ENCODE peak calls at places on chromosomes 12 and 14, in eight cellular contexts. H is transverse colon, Y is SK-N-MC, R is stomach, T is endothelial cell of umbilical vein, F is GM12891, U is GM12892, Q is HL-60. S is an unnamed sample.
A peak's percentile ranks its signal among the peaks of the same experiment; 100 is the strongest.

GRCh38 chr12:1853716-1854115 is 33.4 kb downstream of the LRTM2 start:
- DNase-seq in F (no peak), H (no peak), Q (no peak), Y (no peak), U (no peak), R (no peak), T (no peak), S (no peak)

GRCh38 chr12:64081020-64081419 is 141.1 kb downstream of the KICS2 start:
- DNase-seq in Y (no peak), T (no peak), H (no peak), R (no peak), F (no peak), U (no peak), Q (no peak), S (no peak)

GRCh38 chr12:124322271-124322998 is 27.5 kb downstream of the RFLNA start:
- DNase-seq in U (no peak), Q (no peak), H (no peak), R (no peak), Y (no peak), F (no peak), T (no peak), S (no peak)

GRCh38 chr12:117311-117710 is 50.7 kb downstream of the IQSEC3 start:
- DNase-seq in Y (no peak), T (no peak), U (no peak), Q (no peak), R (no peak), H (no peak), F (no peak), S (no peak)

GRCh38 chr12:52879394-52880351 is 25.2 kb downstream of the KRT8 start:
- DNase-seq in H (peak; percentile 85), U (peak; percentile 53), Y (no peak), F (peak; percentile 73), R (peak; percentile 82), T (peak; percentile 83), Q (peak; percentile 49), S (peak; percentile 84)

GRCh38 chr12:108833355-108833733 is 24.0 kb downstream of the SSH1 start:
- DNase-seq in R (no peak), Y (no peak), F (no peak), H (no peak), U (no peak), Q (no peak), T (peak; percentile 81), S (no peak)

GRCh38 chr12:42125372-42125767 is 19.3 kb downstream of the GXYLT1 start:
- DNase-seq in Q (no peak), F (no peak), R (no peak), T (no peak), U (no peak), Y (no peak), H (no peak), S (no peak)

GRCh38 chr12:18825138-18825537 is 87.2 kb downstream of the CAPZA3 start:
- DNase-seq in U (no peak), Y (no peak), T (no peak), H (no peak), F (no peak), R (no peak), Q (no peak), S (no peak)

GRCh38 chr12:45350861-45351260 is 135.0 kb downstream of the ANO6 start:
- DNase-seq in U (no peak), Q (no peak), T (no peak), Y (no peak), R (no peak), H (no peak), F (no peak), S (no peak)

GRCh38 chr14:57845802-57846531 is 19.9 kb downstream of the SLC35F4 start:
- DNase-seq in H (no peak), F (no peak), U (no peak), T (no peak), Y (no peak), R (no peak), Q (no peak), S (no peak)

GRCh38 chr12:1808036-1808797 is 12.1 kb upstream of the LRTM2 start:
- DNase-seq in U (no peak), Q (no peak), R (no peak), F (no peak), H (no peak), Y (no peak), T (no peak), S (no peak)

GRCh38 chr12:24482882-24483604 is 465.9 kb downstream of the BCAT1 start:
- DNase-seq in R (no peak), U (no peak), T (no peak), Y (no peak), Q (no peak), F (no peak), H (no peak), S (no peak)

GRCh38 chr14:61280092-61280525 is 1.0 kb downstream of the TMEM30B start:
- DNase-seq in Y (no peak), F (no peak), U (no peak), H (peak; percentile 30), T (no peak), R (peak; percentile 45), Q (no peak), S (no peak)
- TF ChIP-seq POLR2AphosphoS5 in Y (no peak), F (no peak), U (no peak), H (no peak), T (no peak), R (no peak), Q (no peak), S (no peak)

GRCh38 chr12:104258476-104259067 is 43.0 kb downstream of the TXNRD1 start:
- DNase-seq in T (no peak), U (no peak), Q (no peak), H (no peak), R (no peak), Y (no peak), F (no peak), S (no peak)
- TF ChIP-seq POLR2AphosphoS5 in T (no peak), U (no peak), Q (no peak), H (no peak), R (no peak), Y (no peak), F (no peak), S (no peak)

GRCh38 chr12:11649413-11650278 is at the start of gene ETV6:
- DNase-seq in F (peak; percentile 56), R (peak; percentile 73), Q (no peak), T (peak; percentile 82), U (peak; percentile 63), Y (peak; percentile 81), H (peak; percentile 81), S (no peak)

GRCh38 chr12:11650697-11651281 is 1.3 kb downstream of the ETV6 start:
- DNase-seq in R (no peak), F (no peak), Q (no peak), U (no peak), H (peak; percentile 15), Y (no peak), T (peak; percentile 68), S (no peak)

GRCh38 chr12:11651377-11651776 is 1.9 kb downstream of the ETV6 start:
- DNase-seq in F (no peak), U (no peak), H (no peak), Q (no peak), R (no peak), Y (no peak), T (no peak), S (no peak)

GRCh38 chr12:11650279-11650696 is 814 bp downstream of the ETV6 start:
- DNase-seq in Q (no peak), R (no peak), F (no peak), U (no peak), Y (no peak), T (no peak), H (peak; percentile 58), S (no peak)

DNA sequence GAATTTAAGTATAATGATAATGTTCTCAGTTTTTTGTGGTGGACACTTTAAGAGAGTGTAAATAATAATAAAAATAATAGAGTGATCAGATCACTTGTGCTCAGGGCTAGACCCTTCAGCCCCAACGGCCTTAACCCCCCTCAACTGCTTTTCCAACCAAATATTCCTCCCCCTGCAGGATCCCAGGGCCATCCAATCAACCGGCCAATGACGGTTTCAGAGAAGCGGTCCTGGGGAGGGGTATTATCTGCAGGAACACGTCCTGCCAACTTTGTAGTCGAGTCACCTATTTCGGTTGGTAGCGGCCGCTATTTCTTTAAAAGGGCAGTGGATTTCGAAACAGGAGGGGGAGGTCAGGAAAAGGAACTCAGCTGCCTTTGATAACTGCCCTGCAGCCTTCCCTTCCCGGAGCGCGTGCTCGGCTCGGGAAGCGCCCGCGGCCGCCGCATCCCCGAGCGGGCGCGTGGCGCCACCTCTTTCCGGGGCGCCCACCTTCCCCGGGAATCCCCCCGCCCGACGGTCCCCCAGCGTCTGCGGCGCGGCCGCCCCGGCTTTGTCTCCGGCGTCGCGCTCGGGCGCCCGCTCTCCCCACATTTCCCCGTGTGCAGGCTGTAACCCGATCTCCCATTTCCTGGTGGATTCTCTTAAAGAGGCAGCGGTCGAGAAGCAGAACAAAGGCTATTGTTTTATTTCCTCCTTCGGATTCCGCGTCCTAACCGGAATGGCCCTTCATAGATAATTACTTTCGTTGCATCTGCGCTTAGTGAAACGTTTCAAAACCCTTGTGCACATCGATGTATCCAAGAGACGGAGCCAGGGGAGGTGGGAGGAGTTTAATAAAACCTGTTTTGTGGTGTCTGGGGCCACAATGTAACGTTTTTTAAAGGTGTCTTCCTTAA is 711 bp upstream of the ETV6 start:
- DNase-seq in Y (peak; percentile 59), T (peak; percentile 89), Q (no peak), U (peak; percentile 59), H (peak; percentile 71), F (peak; percentile 62), R (peak; percentile 69), S (peak; percentile 74)
- TF ChIP-seq POLR2AphosphoS5 in Y (no peak), T (peak; percentile 62), Q (peak; percentile 92), U (peak; percentile 71), H (peak; percentile 28), F (peak; percentile 33), R (no peak), S (peak; percentile 33)

DNA sequence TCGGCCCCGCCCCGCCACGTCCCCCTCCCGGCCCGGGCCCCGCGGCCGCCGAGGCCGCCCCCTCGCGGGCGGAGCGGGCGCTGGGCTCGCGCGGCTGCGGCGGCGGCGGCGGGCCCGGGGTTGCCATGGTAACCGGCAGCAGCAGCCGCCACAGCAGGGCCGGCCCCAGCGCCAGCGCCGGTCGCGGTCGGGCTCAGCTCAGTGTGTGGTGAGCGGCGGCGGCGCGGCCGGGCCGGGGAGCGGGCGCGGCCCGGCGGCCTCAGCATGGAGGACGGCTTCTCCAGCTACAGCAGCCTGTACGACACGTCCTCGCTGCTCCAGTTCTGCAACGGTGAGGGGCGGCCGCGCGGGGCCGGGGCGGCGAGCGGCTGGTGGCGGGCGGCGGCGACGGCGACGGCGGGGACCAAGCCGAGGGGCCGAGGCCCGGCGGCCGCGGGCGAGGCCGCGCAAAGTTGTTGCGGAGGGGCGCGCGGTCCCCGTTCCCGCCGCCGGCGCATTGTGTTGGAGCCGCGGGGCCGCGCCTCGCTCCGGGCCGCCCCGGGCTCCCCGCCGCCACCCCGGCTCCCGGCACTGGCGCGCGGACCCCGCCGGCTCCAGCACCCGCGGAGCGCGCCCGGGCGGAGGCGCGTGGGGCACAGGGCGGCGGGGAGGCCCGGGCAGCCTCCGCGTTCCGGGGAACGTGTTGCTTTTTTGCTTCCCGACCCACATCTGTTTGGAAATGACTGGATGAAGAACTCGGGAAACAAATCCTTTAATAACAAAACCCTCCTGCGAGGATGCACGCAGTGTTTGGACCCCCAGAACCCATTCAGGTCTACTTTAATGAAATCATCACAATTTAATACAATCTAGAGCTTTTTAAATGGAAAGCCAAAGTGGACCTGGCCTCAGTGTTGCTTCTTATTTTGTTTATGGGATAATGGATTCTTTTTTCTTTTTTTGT is at the start of gene EML1:
- DNase-seq in F (peak; percentile 95), T (peak; percentile 64), R (peak; percentile 83), Q (peak; percentile 39), Y (no peak), H (peak; percentile 69), U (peak; percentile 92), S (peak; percentile 70)
- TF ChIP-seq POLR2AphosphoS5 in F (no peak), T (peak; percentile 59), R (no peak), Q (no peak), Y (no peak), H (no peak), U (no peak), S (no peak)

GRCh38 chr12:89212339-89212771 is 139.9 kb downstream of the DUSP6 start:
- DNase-seq in R (peak; percentile 34), U (no peak), Y (no peak), H (peak; percentile 16), Q (no peak), T (peak; percentile 85), F (no peak), S (no peak)
- TF ChIP-seq POLR2AphosphoS5 in R (no peak), U (no peak), Y (no peak), H (peak; percentile 6), Q (no peak), T (no peak), F (no peak), S (peak; percentile 40)